ENCODE peak calls at places on chromosomes 5 and 9, in six cellular contexts. Z is HCT116, U is mesenchymal stem cell, W is PC-3, F is neural progenitor cell, N is osteoblast. D is an unnamed sample.

GRCh38 chr9:72949918-72950325 is 2.9 kb downstream of the ALDH1A1 start:
- DNase-seq in Z (no peak), U (no peak), W (no peak), F (no peak), N (no peak), D (no peak)

GRCh38 chr5:119743927-119744326 is 114.6 kb downstream of the FAM170A start:
- DNase-seq in Z (peak), U (peak), W (peak), F (peak), N (no peak), D (peak)

GRCh38 chr5:157459715-157460599 is at the start of gene NIPAL4:
- DNase-seq in Z (no peak), U (peak), W (no peak), F (peak), N (no peak), D (peak)

GRCh38 chr5:169788168-169788567 is 151.1 kb downstream of the DOCK2 start:
- DNase-seq in Z (no peak), U (peak), W (peak), F (no peak), N (peak), D (peak)

GRCh38 chr5:90558344-90559192 is at the start of gene ADGRV1:
- DNase-seq in Z (peak), U (peak), W (peak), F (peak), N (no peak), D (peak)

GRCh38 chr9:123382659-123383511 is 26.9 kb downstream of the CRB2 start:
- DNase-seq in Z (no peak), U (no peak), W (no peak), F (no peak), N (no peak), D (no peak)

GRCh38 chr5:76283670-76284069 is 119.4 kb upstream of the IQGAP2 start:
- DNase-seq in Z (no peak), U (no peak), W (peak), F (no peak), N (no peak), D (no peak)

GRCh38 chr5:170757182-170757601 is 26.3 kb upstream of the GABRP start:
- DNase-seq in Z (no peak), U (peak), W (peak), F (no peak), N (no peak), D (peak)

GRCh38 chr5:44388504-44389409 is 463 bp downstream of the FGF10 start:
- DNase-seq in Z (no peak), U (peak), W (no peak), F (peak), N (peak), D (peak)

DNA sequence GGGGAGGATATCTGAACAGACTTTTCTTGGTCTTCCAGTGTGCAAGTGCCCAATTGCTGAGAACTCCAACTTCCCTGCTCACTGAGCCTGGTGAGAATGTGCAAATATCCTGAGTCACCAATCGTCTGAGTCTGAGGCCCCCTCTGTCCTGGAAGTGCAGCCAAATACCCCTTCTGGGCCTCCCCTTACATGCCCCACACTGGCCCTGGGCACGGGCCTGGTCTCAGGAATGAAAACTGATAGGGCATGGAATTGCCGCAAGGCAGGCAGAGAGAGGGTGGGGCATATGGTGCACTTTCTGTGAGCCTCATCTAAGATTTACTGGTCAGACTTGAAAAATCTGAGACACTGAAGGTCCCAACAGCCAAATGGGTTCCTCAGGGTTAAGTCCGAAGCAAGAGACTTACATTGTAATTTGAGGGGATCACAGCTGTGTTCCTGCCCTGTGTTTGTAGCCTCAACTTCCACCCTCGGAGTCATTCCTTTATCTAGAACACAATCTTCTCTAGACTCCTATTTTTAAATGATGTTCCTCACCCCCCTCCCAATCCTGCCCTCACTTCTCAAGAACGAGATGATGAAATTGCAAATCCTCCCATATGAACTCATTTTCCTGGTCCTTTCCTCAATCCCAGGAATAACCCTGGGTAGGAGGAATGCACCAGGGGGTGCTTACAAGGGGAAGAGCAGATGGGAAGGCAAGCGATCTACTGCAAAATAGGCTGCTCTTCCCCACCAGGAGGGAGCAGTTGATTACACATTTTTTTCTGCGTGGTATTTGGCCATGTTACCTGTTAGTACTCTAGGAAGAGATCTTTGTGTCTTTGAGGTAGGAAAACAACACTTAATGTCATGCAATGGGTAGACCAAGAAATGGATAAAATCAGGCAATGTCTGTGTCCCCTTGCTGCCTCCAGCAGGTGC is 34.6 kb upstream of the ARHGAP26 start:
- DNase-seq in Z (no peak), U (no peak), W (no peak), F (no peak), N (no peak), D (no peak)
- H3K4me2 ChIP-seq in Z (no peak), U (no peak), W (no peak), F (no peak), N (no peak), D (no peak)

GRCh38 chr5:61604076-61604475 is 272.0 kb downstream of the ZSWIM6 start:
- DNase-seq in Z (no peak), U (no peak), W (no peak), F (no peak), N (no peak), D (no peak)

GRCh38 chr5:61600141-61600480 is 268.1 kb downstream of the ZSWIM6 start:
- DNase-seq in Z (no peak), U (no peak), W (no peak), F (no peak), N (no peak), D (no peak)

GRCh38 chr5:61600945-61601491 is 269.0 kb downstream of the ZSWIM6 start:
- DNase-seq in Z (no peak), U (no peak), W (no peak), F (no peak), N (no peak), D (no peak)

GRCh38 chr5:61603211-61603908 is 271.3 kb downstream of the ZSWIM6 start:
- DNase-seq in Z (no peak), U (peak), W (peak), F (no peak), N (peak), D (peak)

DNA sequence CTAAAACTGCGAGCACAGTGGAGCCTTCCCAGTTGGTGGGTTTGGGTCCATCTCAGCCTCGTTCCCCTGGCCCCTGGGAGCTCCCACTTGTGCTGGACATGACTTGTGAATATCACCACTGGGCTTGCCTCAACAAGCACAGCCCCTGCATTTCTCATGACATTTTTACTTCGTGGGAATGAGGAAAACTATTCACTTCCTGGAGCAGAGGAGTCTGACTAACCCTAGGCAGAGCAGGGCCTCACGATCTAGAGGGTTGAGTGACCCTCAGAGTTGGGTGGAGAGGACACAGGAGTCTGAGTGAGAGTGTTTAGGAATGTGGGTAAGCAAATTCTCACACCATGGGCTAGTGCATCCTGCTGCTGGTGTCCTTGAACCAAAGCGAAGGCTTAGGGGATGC is 272.6 kb downstream of the ZSWIM6 start:
- DNase-seq in Z (no peak), U (no peak), W (no peak), F (no peak), N (no peak), D (peak)
- H3K4me2 ChIP-seq in Z (no peak), U (no peak), W (no peak), F (no peak), N (no peak), D (no peak)

DNA sequence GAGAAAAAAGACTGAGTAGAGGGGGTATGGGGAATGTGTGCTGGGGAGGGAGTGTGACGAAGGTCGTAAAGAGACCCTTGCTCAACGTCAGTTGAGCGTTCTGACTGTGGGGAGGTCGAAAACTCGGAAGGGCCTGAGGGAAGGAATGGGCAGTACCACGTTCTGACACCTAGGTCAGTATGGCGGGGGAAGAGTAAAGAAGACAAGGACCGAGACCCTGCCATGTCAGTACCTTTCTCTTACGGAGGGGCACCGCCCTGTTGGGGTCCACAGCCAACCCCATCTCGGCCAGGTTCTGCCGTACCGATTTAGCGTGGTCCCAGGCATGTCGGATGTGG is 426 bp downstream of the NOP16 start:
- DNase-seq in Z (no peak), U (peak), W (peak), F (peak), N (no peak), D (peak)
- H3K4me2 ChIP-seq in Z (peak), U (peak), W (peak), F (peak), N (peak), D (peak)

DNA sequence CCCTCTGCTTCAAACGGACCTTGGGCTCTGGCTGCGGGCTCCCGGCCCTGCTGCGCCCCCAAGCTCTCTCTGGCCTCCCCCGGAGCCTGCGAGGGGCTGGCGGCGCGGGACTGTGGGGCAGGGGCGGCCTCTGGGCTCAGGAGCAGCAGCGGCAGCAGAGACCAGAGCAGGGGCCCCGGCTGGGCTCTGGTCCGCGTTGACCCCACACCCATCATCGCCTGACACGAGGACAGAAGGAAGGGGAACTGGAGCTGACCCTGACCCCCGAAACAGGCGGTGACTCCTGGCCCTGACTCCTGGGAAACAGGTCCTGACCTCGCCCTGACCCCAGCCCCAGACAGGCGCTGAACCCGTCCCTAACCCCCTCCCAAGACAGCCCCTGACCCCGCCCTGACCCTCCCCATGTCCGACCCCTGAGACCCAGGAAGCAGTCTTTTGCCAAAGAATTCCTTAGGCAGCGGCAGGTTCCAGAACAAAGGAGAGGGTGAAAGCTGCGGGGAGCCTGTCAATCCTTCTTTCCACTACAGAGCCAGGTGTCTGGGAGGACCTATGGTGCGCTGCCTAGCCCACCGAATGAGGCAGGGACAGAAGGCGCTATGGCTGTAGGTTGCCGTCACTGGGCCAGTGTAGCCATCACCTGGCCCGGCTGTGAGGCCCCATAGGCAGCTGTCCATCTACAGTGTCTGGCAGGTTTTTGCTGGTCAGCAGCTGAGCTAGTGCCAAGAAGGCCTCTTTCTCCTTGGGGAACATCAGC is 74.7 kb upstream of the SPTLC1 start:
- DNase-seq in Z (no peak), U (no peak), W (no peak), F (peak), N (no peak), D (no peak)
- H3K4me2 ChIP-seq in Z (no peak), U (no peak), W (no peak), F (no peak), N (no peak), D (no peak)

DNA sequence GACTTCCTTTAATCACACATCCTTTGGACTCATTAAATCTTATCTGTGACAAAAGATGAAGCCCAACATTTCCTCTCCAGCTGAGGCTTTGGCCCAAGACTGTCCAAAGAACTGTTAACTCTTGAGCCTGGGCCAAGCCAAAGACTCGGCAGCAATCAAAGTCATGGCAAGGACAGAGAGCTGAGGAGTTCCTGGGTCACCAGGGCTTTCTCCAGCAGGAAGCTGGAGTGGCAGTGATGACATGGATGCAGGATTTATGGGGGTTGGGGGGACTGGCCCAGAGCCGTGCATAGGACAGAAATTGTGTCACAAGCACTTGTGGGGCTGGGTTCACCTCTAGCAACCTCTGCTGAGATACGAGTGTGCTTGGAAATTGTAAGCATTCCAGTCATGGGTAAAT is 440.3 kb downstream of the PLK2 start:
- DNase-seq in Z (no peak), U (peak), W (no peak), F (no peak), N (no peak), D (no peak)
- H3K4me2 ChIP-seq in Z (no peak), U (no peak), W (no peak), F (no peak), N (no peak), D (no peak)

GRCh38 chr5:60261732-60262131 is 368.2 kb upstream of the PDE4D start:
- DNase-seq in Z (no peak), U (no peak), W (no peak), F (no peak), N (no peak), D (no peak)
- H3K4me2 ChIP-seq in Z (no peak), U (no peak), W (no peak), F (no peak), N (no peak), D (no peak)